ENCODE peak calls at places on chromosomes 3 and 15, in nine cellular contexts. C, G, A, R, W, Q, E, I and P are unnamed samples.

GRCh38 chr3:143119974-143120715 is 574 bp downstream of the CHST2 start:
- DNase-seq in E (peak; percentile 53), A (peak; percentile 23), R (peak; percentile 60), I (no peak), C (no peak), Q (peak; percentile 29), G (peak; percentile 49), W (no peak), P (peak; percentile 20)

GRCh38 chr3:127775398-127776109 is 46.8 kb downstream of the MGLL start:
- DNase-seq in I (no peak), A (no peak), E (no peak), R (peak; percentile 69), W (no peak), G (peak; percentile 75), C (no peak), Q (no peak), P (no peak)

GRCh38 chr15:68100194-68100593 is 46.1 kb downstream of the PIAS1 start:
- DNase-seq in E (no peak), G (no peak), I (no peak), W (no peak), Q (no peak), R (no peak), C (no peak), A (no peak), P (no peak)

GRCh38 chr3:21292971-21293370 is 458.0 kb downstream of the ZNF385D start:
- DNase-seq in I (no peak), W (no peak), G (no peak), Q (no peak), A (no peak), R (no peak), C (no peak), E (no peak), P (no peak)

GRCh38 chr15:39434751-39435238 is 146.1 kb upstream of the THBS1 start:
- DNase-seq in G (no peak), I (no peak), E (no peak), C (peak; percentile 56), Q (no peak), R (no peak), A (no peak), W (no peak), P (no peak)

GRCh38 chr15:82047493-82048446 is 2.0 kb upstream of the MEX3B start:
- DNase-seq in C (peak; percentile 12), Q (no peak), G (peak; percentile 24), R (no peak), I (no peak), W (no peak), E (no peak), A (peak; percentile 9), P (no peak)

GRCh38 chr3:112297714-112298113 is 3.7 kb upstream of the SLC9C1 start:
- DNase-seq in E (no peak), C (no peak), G (no peak), R (no peak), W (no peak), A (no peak), I (no peak), Q (no peak), P (no peak)

GRCh38 chr3:104596551-104596950 is 770.2 kb upstream of the ALCAM start:
- DNase-seq in C (peak; percentile 63), A (no peak), G (peak; percentile 72), W (peak; percentile 18), I (peak; percentile 59), Q (no peak), E (no peak), R (peak; percentile 55), P (peak; percentile 15)

GRCh38 chr3:186534113-186534669 is 10.0 kb downstream of the CRYGS start:
- DNase-seq in G (no peak), A (peak; percentile 11), I (no peak), R (no peak), C (no peak), E (peak; percentile 62), Q (peak; percentile 61), W (no peak), P (no peak)

GRCh38 chr15:89177116-89177515 is 44.3 kb downstream of the RLBP1 start:
- DNase-seq in W (no peak), I (no peak), R (no peak), A (no peak), E (no peak), C (no peak), G (no peak), Q (no peak), P (no peak)

GRCh38 chr15:65130941-65131340 is 2.7 kb downstream of the PDCD7 start:
- DNase-seq in W (no peak), G (no peak), A (no peak), I (no peak), E (no peak), Q (no peak), C (peak; percentile 28), R (no peak), P (peak; percentile 16)

GRCh38 chr3:78506581-78507195 is 1261.1 kb downstream of the ROBO1 start:
- DNase-seq in I (peak; percentile 48), R (no peak), W (peak; percentile 65), G (peak; percentile 9), C (peak; percentile 17), E (no peak), A (no peak), Q (no peak), P (no peak)

GRCh38 chr3:50221413-50222168 is 14.4 kb upstream of the GNAI2 start:
- DNase-seq in C (no peak), W (no peak), E (no peak), G (no peak), A (no peak), Q (no peak), I (no peak), R (no peak), P (peak; percentile 76)

GRCh38 chr3:128068156-128068620 is 16.0 kb downstream of the SEC61A1 start:
- DNase-seq in C (peak; percentile 73), R (peak; percentile 25), Q (peak; percentile 34), E (peak; percentile 37), W (no peak), G (peak; percentile 74), I (peak; percentile 58), A (no peak), P (peak; percentile 52)